ENCODE peak calls at places on chromosomes 4 and X, in seven cellular contexts. One of them, this sample, is unnamed.

GRCh38 chrX:40996886-40997530 is 88.2 kb upstream of the USP9X start:
- DNase-seq in prostate gland: no peak
- DNase-seq in GM23338: peak; percentile 74
- DNase-seq in SK-N-SH: peak; percentile 44
- DNase-seq in transverse colon: no peak
- DNase-seq in HL-60: peak; percentile 88
- DNase-seq in Panc1: no peak
- DNase-seq in this sample: no peak

GRCh38 chr4:184514121-184514988 is 40.0 kb upstream of the IRF2 start:
- DNase-seq in SK-N-SH: peak; percentile 35
- DNase-seq in HL-60: peak; percentile 63
- DNase-seq in GM23338: no peak
- DNase-seq in Panc1: no peak
- DNase-seq in prostate gland: no peak
- DNase-seq in transverse colon: peak; percentile 48
- DNase-seq in this sample: peak; percentile 65

GRCh38 chrX:18951032-18951431 is 32.9 kb downstream of the PHKA2 start:
- DNase-seq in Panc1: no peak
- DNase-seq in transverse colon: no peak
- DNase-seq in HL-60: no peak
- DNase-seq in SK-N-SH: no peak
- DNase-seq in GM23338: peak; percentile 4
- DNase-seq in prostate gland: no peak
- DNase-seq in this sample: no peak

GRCh38 chr4:60729194-60729593 is 470.9 kb upstream of the ADGRL3 start:
- DNase-seq in transverse colon: no peak
- DNase-seq in Panc1: no peak
- DNase-seq in HL-60: no peak
- DNase-seq in prostate gland: no peak
- DNase-seq in GM23338: no peak
- DNase-seq in SK-N-SH: no peak
- DNase-seq in this sample: no peak

GRCh38 chr4:59094505-59094904 is 1984.3 kb upstream of the IGFBP7 start:
- DNase-seq in SK-N-SH: no peak
- DNase-seq in Panc1: no peak
- DNase-seq in prostate gland: no peak
- DNase-seq in GM23338: peak; percentile 56
- DNase-seq in HL-60: no peak
- DNase-seq in transverse colon: no peak
- DNase-seq in this sample: no peak

GRCh38 chr4:101792056-101792575 is 1.6 kb downstream of the BANK1 start:
- DNase-seq in SK-N-SH: no peak
- DNase-seq in prostate gland: no peak
- DNase-seq in transverse colon: no peak
- DNase-seq in HL-60: no peak
- DNase-seq in GM23338: no peak
- DNase-seq in Panc1: no peak
- DNase-seq in this sample: no peak

GRCh38 chr4:180550106-180550505 is 1693.1 kb upstream of the TENM3 start:
- DNase-seq in GM23338: peak; percentile 17
- DNase-seq in SK-N-SH: no peak
- DNase-seq in Panc1: no peak
- DNase-seq in prostate gland: no peak
- DNase-seq in transverse colon: no peak
- DNase-seq in HL-60: no peak
- DNase-seq in this sample: no peak

GRCh38 chrX:11546917-11547316 is 118.8 kb downstream of the ARHGAP6 start:
- DNase-seq in HL-60: no peak
- DNase-seq in GM23338: no peak
- DNase-seq in prostate gland: no peak
- DNase-seq in SK-N-SH: no peak
- DNase-seq in Panc1: no peak
- DNase-seq in transverse colon: no peak
- DNase-seq in this sample: no peak

GRCh38 chr4:8860096-8860891 is 11.3 kb downstream of the HMX1 start:
- DNase-seq in HL-60: no peak
- DNase-seq in prostate gland: no peak
- DNase-seq in GM23338: peak; percentile 76
- DNase-seq in transverse colon: no peak
- DNase-seq in SK-N-SH: no peak
- DNase-seq in Panc1: no peak
- DNase-seq in this sample: no peak

GRCh38 chr4:119666653-119667091 is 38.1 kb upstream of the PDE5A start:
- DNase-seq in SK-N-SH: no peak
- DNase-seq in transverse colon: no peak
- DNase-seq in GM23338: no peak
- DNase-seq in prostate gland: no peak
- DNase-seq in Panc1: no peak
- DNase-seq in HL-60: no peak
- DNase-seq in this sample: no peak

GRCh38 chrX:52363247-52363883 is 5.5 kb upstream of the XAGE2 start:
- DNase-seq in GM23338: peak; percentile 35
- DNase-seq in HL-60: no peak
- DNase-seq in Panc1: no peak
- DNase-seq in prostate gland: no peak
- DNase-seq in SK-N-SH: no peak
- DNase-seq in transverse colon: peak; percentile 21
- DNase-seq in this sample: no peak

DNA sequence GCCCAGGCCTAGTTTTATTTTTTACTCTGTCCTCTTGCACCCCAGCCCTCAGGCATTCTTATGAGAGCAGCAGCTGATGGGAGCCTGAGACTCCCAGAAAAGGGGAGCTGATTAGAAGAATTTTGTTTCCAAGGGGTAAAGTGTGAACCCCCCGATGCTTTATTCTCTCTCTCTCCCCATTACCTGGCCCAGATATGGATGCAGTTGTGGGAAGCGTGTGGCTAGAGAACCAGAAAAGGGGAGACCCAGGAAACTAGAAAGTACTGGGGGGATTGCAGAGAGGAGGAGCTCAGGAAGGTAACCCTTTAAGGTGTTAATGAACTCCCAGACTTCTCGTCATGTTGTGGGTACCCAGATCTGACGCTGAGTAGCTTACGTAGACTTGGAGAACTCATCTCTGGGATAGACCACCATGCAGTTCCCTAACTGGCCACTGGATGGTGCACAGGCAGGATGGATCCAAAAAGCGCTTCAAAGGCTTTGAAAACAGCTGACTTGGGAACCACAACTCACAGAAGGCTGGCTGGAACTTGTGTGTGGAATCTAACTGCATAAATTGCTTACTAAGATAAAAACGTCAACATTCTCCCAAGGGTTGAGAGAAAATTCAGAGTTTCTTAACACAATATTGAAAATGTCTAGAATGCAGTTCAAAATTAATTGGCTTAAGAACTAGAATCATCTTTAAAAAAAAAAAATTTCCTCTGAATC is 64.7 kb downstream of the TBC1D14 start:
- DNase-seq in SK-N-SH: peak; percentile 87
- DNase-seq in GM23338: peak; percentile 96
- DNase-seq in transverse colon: peak; percentile 87
- DNase-seq in Panc1: peak; percentile 69
- DNase-seq in HL-60: peak; percentile 57
- DNase-seq in prostate gland: peak; percentile 74
- DNase-seq in this sample: peak; percentile 68
- TF ChIP-seq POLR2AphosphoS5 in SK-N-SH: no peak
- TF ChIP-seq POLR2AphosphoS5 in GM23338: no peak
- TF ChIP-seq POLR2AphosphoS5 in transverse colon: no peak
- TF ChIP-seq POLR2AphosphoS5 in Panc1: no peak
- TF ChIP-seq POLR2AphosphoS5 in HL-60: no peak
- TF ChIP-seq POLR2AphosphoS5 in prostate gland: peak; percentile 77
- TF ChIP-seq POLR2AphosphoS5 in this sample: no peak

DNA sequence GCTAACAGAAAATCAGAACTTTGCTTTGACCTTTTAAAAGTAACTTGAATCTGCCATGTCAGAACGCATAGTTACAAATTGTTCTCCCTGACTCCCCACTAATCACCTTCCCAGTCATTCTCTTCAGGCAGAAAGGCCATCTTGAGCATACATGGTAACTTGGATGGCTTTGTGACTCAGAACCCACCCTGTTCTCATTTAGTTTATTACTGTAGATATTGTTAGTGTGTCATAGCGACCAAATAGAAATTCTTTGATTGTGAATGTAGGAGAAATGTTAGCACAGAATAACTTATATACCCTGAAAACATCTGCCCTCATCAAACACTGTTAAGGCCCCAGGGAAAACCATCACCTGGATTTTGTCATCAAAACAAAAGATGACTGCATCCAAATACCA is 382.0 kb downstream of the MAGEB5 start:
- DNase-seq in GM23338: no peak
- DNase-seq in SK-N-SH: no peak
- DNase-seq in prostate gland: no peak
- DNase-seq in HL-60: no peak
- DNase-seq in Panc1: no peak
- DNase-seq in transverse colon: no peak
- DNase-seq in this sample: no peak
- TF ChIP-seq POLR2AphosphoS5 in GM23338: no peak
- TF ChIP-seq POLR2AphosphoS5 in SK-N-SH: no peak
- TF ChIP-seq POLR2AphosphoS5 in prostate gland: no peak
- TF ChIP-seq POLR2AphosphoS5 in HL-60: no peak
- TF ChIP-seq POLR2AphosphoS5 in Panc1: no peak
- TF ChIP-seq POLR2AphosphoS5 in transverse colon: no peak
- TF ChIP-seq POLR2AphosphoS5 in this sample: no peak

GRCh38 chr4:99723555-99724450 is 66.2 kb upstream of the C4orf54 start:
- DNase-seq in Panc1: no peak
- DNase-seq in prostate gland: peak; percentile 49
- DNase-seq in GM23338: no peak
- DNase-seq in SK-N-SH: peak; percentile 4
- DNase-seq in transverse colon: peak; percentile 76
- DNase-seq in HL-60: peak; percentile 13
- DNase-seq in this sample: no peak
- TF ChIP-seq POLR2AphosphoS5 in Panc1: no peak
- TF ChIP-seq POLR2AphosphoS5 in prostate gland: peak; percentile 75
- TF ChIP-seq POLR2AphosphoS5 in GM23338: no peak
- TF ChIP-seq POLR2AphosphoS5 in SK-N-SH: no peak
- TF ChIP-seq POLR2AphosphoS5 in transverse colon: peak; percentile 56
- TF ChIP-seq POLR2AphosphoS5 in HL-60: no peak
- TF ChIP-seq POLR2AphosphoS5 in this sample: no peak

GRCh38 chr4:140099993-140100392 is 54.0 kb downstream of the MAML3 start:
- DNase-seq in transverse colon: peak; percentile 38
- DNase-seq in Panc1: no peak
- DNase-seq in prostate gland: no peak
- DNase-seq in SK-N-SH: peak; percentile 59
- DNase-seq in HL-60: no peak
- DNase-seq in GM23338: no peak
- DNase-seq in this sample: no peak
- TF ChIP-seq POLR2AphosphoS5 in transverse colon: no peak
- TF ChIP-seq POLR2AphosphoS5 in Panc1: no peak
- TF ChIP-seq POLR2AphosphoS5 in prostate gland: no peak
- TF ChIP-seq POLR2AphosphoS5 in SK-N-SH: no peak
- TF ChIP-seq POLR2AphosphoS5 in HL-60: no peak
- TF ChIP-seq POLR2AphosphoS5 in GM23338: no peak
- TF ChIP-seq POLR2AphosphoS5 in this sample: no peak

GRCh38 chrX:34805951-34806350 is 136.6 kb upstream of the FAM47B start:
- DNase-seq in HL-60: no peak
- DNase-seq in Panc1: no peak
- DNase-seq in SK-N-SH: no peak
- DNase-seq in transverse colon: no peak
- DNase-seq in prostate gland: no peak
- DNase-seq in GM23338: no peak
- DNase-seq in this sample: no peak
- TF ChIP-seq POLR2AphosphoS5 in HL-60: no peak
- TF ChIP-seq POLR2AphosphoS5 in Panc1: no peak
- TF ChIP-seq POLR2AphosphoS5 in SK-N-SH: no peak
- TF ChIP-seq POLR2AphosphoS5 in transverse colon: no peak
- TF ChIP-seq POLR2AphosphoS5 in prostate gland: no peak
- TF ChIP-seq POLR2AphosphoS5 in GM23338: no peak
- TF ChIP-seq POLR2AphosphoS5 in this sample: no peak

GRCh38 chr4:63211377-63211776 is 1197.9 kb downstream of the TECRL start:
- DNase-seq in HL-60: no peak
- DNase-seq in prostate gland: no peak
- DNase-seq in transverse colon: no peak
- DNase-seq in GM23338: no peak
- DNase-seq in SK-N-SH: no peak
- DNase-seq in Panc1: no peak
- DNase-seq in this sample: no peak
- TF ChIP-seq POLR2AphosphoS5 in HL-60: no peak
- TF ChIP-seq POLR2AphosphoS5 in prostate gland: no peak
- TF ChIP-seq POLR2AphosphoS5 in transverse colon: no peak
- TF ChIP-seq POLR2AphosphoS5 in GM23338: no peak
- TF ChIP-seq POLR2AphosphoS5 in SK-N-SH: no peak
- TF ChIP-seq POLR2AphosphoS5 in Panc1: no peak
- TF ChIP-seq POLR2AphosphoS5 in this sample: no peak

GRCh38 chrX:2931155-2931554 is 2.0 kb upstream of the ARSD start:
- DNase-seq in Panc1: no peak
- DNase-seq in prostate gland: no peak
- DNase-seq in HL-60: no peak
- DNase-seq in GM23338: no peak
- DNase-seq in transverse colon: no peak
- DNase-seq in SK-N-SH: no peak
- DNase-seq in this sample: no peak

GRCh38 chrX:2928127-2928582 is 984 bp downstream of the ARSD start:
- DNase-seq in GM23338: peak; percentile 82
- DNase-seq in prostate gland: peak; percentile 10
- DNase-seq in SK-N-SH: peak; percentile 80
- DNase-seq in Panc1: no peak
- DNase-seq in HL-60: no peak
- DNase-seq in transverse colon: peak; percentile 53
- DNase-seq in this sample: peak; percentile 8

GRCh38 chrX:2931612-2932011 is 2.5 kb upstream of the ARSD start:
- DNase-seq in prostate gland: no peak
- DNase-seq in Panc1: no peak
- DNase-seq in GM23338: peak; percentile 71
- DNase-seq in transverse colon: no peak
- DNase-seq in HL-60: no peak
- DNase-seq in SK-N-SH: no peak
- DNase-seq in this sample: no peak

GRCh38 chrX:2926664-2927275 is 2.4 kb downstream of the ARSD start:
- DNase-seq in prostate gland: no peak
- DNase-seq in SK-N-SH: no peak
- DNase-seq in transverse colon: no peak
- DNase-seq in Panc1: no peak
- DNase-seq in HL-60: no peak
- DNase-seq in GM23338: no peak
- DNase-seq in this sample: no peak

GRCh38 chrX:2928583-2929434 is at the start of gene ARSD:
- DNase-seq in GM23338: peak; percentile 88
- DNase-seq in HL-60: no peak
- DNase-seq in Panc1: peak; percentile 10
- DNase-seq in transverse colon: peak; percentile 94
- DNase-seq in prostate gland: peak; percentile 78
- DNase-seq in SK-N-SH: peak; percentile 86
- DNase-seq in this sample: peak; percentile 41
- TF ChIP-seq POLR2AphosphoS5 in GM23338: peak; percentile 79
- TF ChIP-seq POLR2AphosphoS5 in HL-60: peak; percentile 54
- TF ChIP-seq POLR2AphosphoS5 in Panc1: peak; percentile 65
- TF ChIP-seq POLR2AphosphoS5 in transverse colon: peak; percentile 79
- TF ChIP-seq POLR2AphosphoS5 in prostate gland: peak; percentile 76
- TF ChIP-seq POLR2AphosphoS5 in SK-N-SH: peak; percentile 84
- TF ChIP-seq POLR2AphosphoS5 in this sample: no peak

GRCh38 chr4:140971077-140971792 is 162.0 kb downstream of the RNF150 start:
- DNase-seq in prostate gland: no peak
- DNase-seq in HL-60: no peak
- DNase-seq in SK-N-SH: peak; percentile 35
- DNase-seq in GM23338: peak; percentile 35
- DNase-seq in Panc1: no peak
- DNase-seq in transverse colon: no peak
- DNase-seq in this sample: no peak
- TF ChIP-seq POLR2AphosphoS5 in prostate gland: no peak
- TF ChIP-seq POLR2AphosphoS5 in HL-60: no peak
- TF ChIP-seq POLR2AphosphoS5 in SK-N-SH: no peak
- TF ChIP-seq POLR2AphosphoS5 in GM23338: no peak
- TF ChIP-seq POLR2AphosphoS5 in Panc1: no peak
- TF ChIP-seq POLR2AphosphoS5 in transverse colon: no peak
- TF ChIP-seq POLR2AphosphoS5 in this sample: no peak

This sample was measured in GM12891.